ENCODE peak calls at places on chromosomes 11 and 22, in four cellular contexts. One of them, this sample, is unnamed.

GRCh38 chr11:35111171-35112055 is 27.6 kb upstream of the CD44 start:
- DNase-seq in CD4-positive, CD25-positive, alpha-beta regulatory T cell: no peak
- DNase-seq in SJSA1: peak; percentile 36
- DNase-seq in right cardiac atrium: peak; percentile 22
- DNase-seq in this sample: no peak

GRCh38 chr11:73077454-73077853 is 64.7 kb downstream of the FCHSD2 start:
- DNase-seq in CD4-positive, CD25-positive, alpha-beta regulatory T cell: no peak
- DNase-seq in right cardiac atrium: no peak
- DNase-seq in SJSA1: no peak
- DNase-seq in this sample: no peak

GRCh38 chr11:64787526-64788320 is 9.4 kb upstream of the SF1 start:
- DNase-seq in right cardiac atrium: peak; percentile 72
- DNase-seq in CD4-positive, CD25-positive, alpha-beta regulatory T cell: peak; percentile 39
- DNase-seq in SJSA1: peak; percentile 48
- DNase-seq in this sample: no peak

GRCh38 chr22:44721206-44721605 is 19.2 kb downstream of the PRR5 start:
- DNase-seq in CD4-positive, CD25-positive, alpha-beta regulatory T cell: no peak
- DNase-seq in right cardiac atrium: no peak
- DNase-seq in SJSA1: no peak
- DNase-seq in this sample: peak; percentile 68

GRCh38 chr11:7671807-7672206 is 1.5 kb downstream of the CYB5R2 start:
- DNase-seq in SJSA1: no peak
- DNase-seq in right cardiac atrium: no peak
- DNase-seq in CD4-positive, CD25-positive, alpha-beta regulatory T cell: no peak
- DNase-seq in this sample: no peak

GRCh38 chr11:33389635-33390034 is 132.5 kb downstream of the HIPK3 start:
- DNase-seq in right cardiac atrium: no peak
- DNase-seq in SJSA1: no peak
- DNase-seq in CD4-positive, CD25-positive, alpha-beta regulatory T cell: no peak
- DNase-seq in this sample: no peak

GRCh38 chr22:44441401-44442185 is 56.4 kb downstream of the RTL6 start:
- DNase-seq in CD4-positive, CD25-positive, alpha-beta regulatory T cell: no peak
- DNase-seq in right cardiac atrium: no peak
- DNase-seq in SJSA1: no peak
- DNase-seq in this sample: no peak

GRCh38 chr22:41535244-41535643 is 9.0 kb downstream of the POLR3H start:
- DNase-seq in CD4-positive, CD25-positive, alpha-beta regulatory T cell: no peak
- DNase-seq in SJSA1: no peak
- DNase-seq in right cardiac atrium: no peak
- DNase-seq in this sample: no peak

GRCh38 chr11:34162507-34162848 is 57.0 kb downstream of the NAT10 start:
- DNase-seq in right cardiac atrium: no peak
- DNase-seq in CD4-positive, CD25-positive, alpha-beta regulatory T cell: no peak
- DNase-seq in SJSA1: no peak
- DNase-seq in this sample: no peak

GRCh38 chr11:120400564-120401364 is 64.6 kb downstream of the ARHGEF12 start:
- DNase-seq in SJSA1: peak; percentile 69
- DNase-seq in right cardiac atrium: no peak
- DNase-seq in CD4-positive, CD25-positive, alpha-beta regulatory T cell: no peak
- DNase-seq in this sample: peak; percentile 58

GRCh38 chr22:18085188-18085587 is 7.4 kb downstream of the PEX26 start:
- DNase-seq in CD4-positive, CD25-positive, alpha-beta regulatory T cell: no peak
- DNase-seq in SJSA1: no peak
- DNase-seq in right cardiac atrium: no peak
- DNase-seq in this sample: no peak

GRCh38 chr22:30326704-30327362 is at the start of gene TBC1D10A:
- DNase-seq in CD4-positive, CD25-positive, alpha-beta regulatory T cell: peak; percentile 93
- DNase-seq in right cardiac atrium: peak; percentile 90
- DNase-seq in SJSA1: peak; percentile 82
- DNase-seq in this sample: peak; percentile 94

GRCh38 chr11:61480936-61481335 is 27.6 kb upstream of the LRRC10B start:
- DNase-seq in CD4-positive, CD25-positive, alpha-beta regulatory T cell: no peak
- DNase-seq in SJSA1: no peak
- DNase-seq in right cardiac atrium: no peak
- DNase-seq in this sample: peak; percentile 66

GRCh38 chr22:46069518-46070214 is 80.7 kb upstream of the PPARA start:
- DNase-seq in CD4-positive, CD25-positive, alpha-beta regulatory T cell: no peak
- DNase-seq in SJSA1: peak; percentile 92
- DNase-seq in right cardiac atrium: peak; percentile 58
- DNase-seq in this sample: peak; percentile 90

GRCh38 chr11:104968365-104968855 is at the start of gene CASP4:
- DNase-seq in SJSA1: peak; percentile 65
- DNase-seq in CD4-positive, CD25-positive, alpha-beta regulatory T cell: no peak
- DNase-seq in right cardiac atrium: no peak
- DNase-seq in this sample: no peak

GRCh38 chr22:31230871-31231621 is 18.9 kb downstream of the LIMK2 start:
- DNase-seq in right cardiac atrium: no peak
- DNase-seq in CD4-positive, CD25-positive, alpha-beta regulatory T cell: peak; percentile 46
- DNase-seq in SJSA1: peak; percentile 38
- DNase-seq in this sample: no peak

GRCh38 chr11:721913-722811 is 16.1 kb downstream of the EPS8L2 start:
- DNase-seq in right cardiac atrium: no peak
- DNase-seq in CD4-positive, CD25-positive, alpha-beta regulatory T cell: peak; percentile 50
- DNase-seq in SJSA1: no peak
- DNase-seq in this sample: peak; percentile 59

GRCh38 chr22:42074153-42074750 is at the start of gene PHETA2:
- DNase-seq in CD4-positive, CD25-positive, alpha-beta regulatory T cell: peak; percentile 54
- DNase-seq in SJSA1: peak; percentile 65
- DNase-seq in right cardiac atrium: peak; percentile 67
- DNase-seq in this sample: no peak

GRCh38 chr22:34489861-34490260 is 569.6 kb upstream of the LARGE1 start:
- DNase-seq in SJSA1: no peak
- DNase-seq in CD4-positive, CD25-positive, alpha-beta regulatory T cell: no peak
- DNase-seq in right cardiac atrium: no peak
- DNase-seq in this sample: no peak

GRCh38 chr22:40121463-40121862 is 56.3 kb upstream of the TNRC6B start:
- DNase-seq in CD4-positive, CD25-positive, alpha-beta regulatory T cell: no peak
- DNase-seq in SJSA1: no peak
- DNase-seq in right cardiac atrium: no peak
- DNase-seq in this sample: no peak

GRCh38 chr22:26642465-26643367 is 14.7 kb upstream of the MIAT start:
- DNase-seq in CD4-positive, CD25-positive, alpha-beta regulatory T cell: peak; percentile 48
- DNase-seq in right cardiac atrium: peak; percentile 63
- DNase-seq in SJSA1: no peak
- DNase-seq in this sample: peak; percentile 46

GRCh38 chr11:3056296-3057068 is 741 bp downstream of the CARS1 start:
- DNase-seq in SJSA1: peak; percentile 31
- DNase-seq in CD4-positive, CD25-positive, alpha-beta regulatory T cell: no peak
- DNase-seq in right cardiac atrium: no peak
- DNase-seq in this sample: no peak

GRCh38 chr11:33438311-33438710 is 181.1 kb downstream of the HIPK3 start:
- DNase-seq in CD4-positive, CD25-positive, alpha-beta regulatory T cell: no peak
- DNase-seq in SJSA1: no peak
- DNase-seq in right cardiac atrium: no peak
- DNase-seq in this sample: no peak

GRCh38 chr22:44574057-44574456 is 76.0 kb upstream of the RTL6 start:
- DNase-seq in right cardiac atrium: peak; percentile 69
- DNase-seq in SJSA1: peak; percentile 70
- DNase-seq in CD4-positive, CD25-positive, alpha-beta regulatory T cell: no peak
- DNase-seq in this sample: no peak

GRCh38 chr11:73271936-73272679 is at the start of gene P2RY6:
- DNase-seq in CD4-positive, CD25-positive, alpha-beta regulatory T cell: no peak
- DNase-seq in right cardiac atrium: no peak
- DNase-seq in SJSA1: no peak
- DNase-seq in this sample: no peak

GRCh38 chr11:75301131-75301530 is 50.3 kb downstream of the ARRB1 start:
- DNase-seq in right cardiac atrium: no peak
- DNase-seq in CD4-positive, CD25-positive, alpha-beta regulatory T cell: no peak
- DNase-seq in SJSA1: no peak
- DNase-seq in this sample: no peak

GRCh38 chr11:66478823-66479740 is 1.2 kb upstream of the DPP3 start:
- DNase-seq in CD4-positive, CD25-positive, alpha-beta regulatory T cell: no peak
- DNase-seq in SJSA1: peak; percentile 52
- DNase-seq in right cardiac atrium: peak; percentile 64
- DNase-seq in this sample: peak; percentile 45

GRCh38 chr22:49090061-49090852 is 737.4 kb downstream of the BRD1 start:
- DNase-seq in right cardiac atrium: no peak
- DNase-seq in SJSA1: no peak
- DNase-seq in CD4-positive, CD25-positive, alpha-beta regulatory T cell: no peak
- DNase-seq in this sample: no peak

GRCh38 chr22:49090853-49091135 is 736.9 kb downstream of the BRD1 start:
- DNase-seq in SJSA1: no peak
- DNase-seq in right cardiac atrium: no peak
- DNase-seq in CD4-positive, CD25-positive, alpha-beta regulatory T cell: no peak
- DNase-seq in this sample: no peak

GRCh38 chr22:49087716-49088660 is 739.7 kb downstream of the BRD1 start:
- DNase-seq in right cardiac atrium: no peak
- DNase-seq in SJSA1: no peak
- DNase-seq in CD4-positive, CD25-positive, alpha-beta regulatory T cell: no peak
- DNase-seq in this sample: no peak

GRCh38 chr22:49087163-49087562 is 740.5 kb downstream of the BRD1 start:
- DNase-seq in right cardiac atrium: peak; percentile 33
- DNase-seq in CD4-positive, CD25-positive, alpha-beta regulatory T cell: no peak
- DNase-seq in SJSA1: no peak
- DNase-seq in this sample: no peak

GRCh38 chr22:49088801-49089791 is 738.6 kb downstream of the BRD1 start:
- DNase-seq in SJSA1: no peak
- DNase-seq in CD4-positive, CD25-positive, alpha-beta regulatory T cell: no peak
- DNase-seq in right cardiac atrium: no peak
- DNase-seq in this sample: no peak
- H3K9me3 ChIP-seq in SJSA1: peaks cover 6% of the 10 kb centered on the region
- H3K9me3 ChIP-seq in CD4-positive, CD25-positive, alpha-beta regulatory T cell: no peaks in the 10 kb centered on the region
- H3K9me3 ChIP-seq in right cardiac atrium: no peaks in the 10 kb centered on the region
- H3K9me3 ChIP-seq in this sample: no peaks in the 10 kb centered on the region

GRCh38 chr11:96055706-96056387 is 131.9 kb upstream of the MTMR2 start:
- DNase-seq in right cardiac atrium: no peak
- DNase-seq in CD4-positive, CD25-positive, alpha-beta regulatory T cell: no peak
- DNase-seq in SJSA1: peak; percentile 50
- DNase-seq in this sample: peak; percentile 45
- H3K4me3 ChIP-seq in right cardiac atrium: no peak overlapping the region
- H3K4me3 ChIP-seq in CD4-positive, CD25-positive, alpha-beta regulatory T cell: no peak overlapping the region
- H3K4me3 ChIP-seq in SJSA1: no peak overlapping the region
- H3K4me3 ChIP-seq in this sample: no peak overlapping the region

DNA sequence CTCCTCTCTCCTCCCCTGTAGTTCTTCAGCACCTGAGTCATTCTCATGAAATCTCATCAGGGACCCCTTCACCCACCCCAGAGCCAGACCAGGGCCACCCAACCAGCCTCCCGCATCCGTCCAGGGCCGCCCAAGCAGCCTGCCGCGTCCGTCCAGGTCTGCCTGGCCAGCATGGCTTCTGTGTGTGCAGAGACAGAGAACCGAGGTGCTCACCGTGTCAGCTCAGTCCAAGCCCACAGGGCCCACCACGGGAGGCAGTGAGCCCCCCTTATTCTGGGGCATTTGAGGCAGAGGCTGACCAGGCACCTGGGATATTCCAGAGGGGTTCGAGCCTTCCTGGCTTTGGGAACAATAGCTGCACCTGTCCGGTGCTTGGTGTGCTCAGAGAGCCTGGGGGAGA is 1117.3 kb downstream of the BRD1 start:
- DNase-seq in SJSA1: no peak
- DNase-seq in CD4-positive, CD25-positive, alpha-beta regulatory T cell: no peak
- DNase-seq in right cardiac atrium: no peak
- DNase-seq in this sample: no peak
- H3K9me3 ChIP-seq in SJSA1: no peaks in the 10 kb centered on the region
- H3K9me3 ChIP-seq in CD4-positive, CD25-positive, alpha-beta regulatory T cell: no peaks in the 10 kb centered on the region
- H3K9me3 ChIP-seq in right cardiac atrium: no peaks in the 10 kb centered on the region
- H3K9me3 ChIP-seq in this sample: no peaks in the 10 kb centered on the region

DNA sequence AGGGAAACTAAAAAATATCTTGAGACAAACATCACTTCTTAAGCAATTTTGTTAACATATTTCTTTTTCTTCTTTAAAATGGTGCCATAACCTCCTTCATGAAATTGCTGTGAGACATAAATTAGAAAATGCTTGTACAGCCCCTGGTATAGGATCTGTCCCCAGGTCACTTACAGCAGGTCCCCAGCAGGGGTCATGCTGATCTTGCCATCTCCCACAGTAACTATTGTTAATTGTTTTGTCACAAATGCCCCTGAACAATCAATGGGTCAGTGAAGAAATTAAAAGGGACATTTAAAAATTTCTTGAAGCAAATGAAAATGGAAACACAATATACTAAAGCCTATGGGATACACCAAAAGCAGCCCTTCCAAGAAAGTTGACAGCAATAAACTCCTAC is 99.8 kb upstream of the OR4B1 start:
- DNase-seq in right cardiac atrium: no peak
- DNase-seq in CD4-positive, CD25-positive, alpha-beta regulatory T cell: no peak
- DNase-seq in SJSA1: no peak
- DNase-seq in this sample: no peak
- H3K4me3 ChIP-seq in right cardiac atrium: no peak overlapping the region
- H3K4me3 ChIP-seq in CD4-positive, CD25-positive, alpha-beta regulatory T cell: no peak overlapping the region
- H3K4me3 ChIP-seq in SJSA1: no peak overlapping the region
- H3K4me3 ChIP-seq in this sample: no peak overlapping the region

GRCh38 chr11:30859709-30860108 is 273.6 kb upstream of the MPPED2 start:
- DNase-seq in SJSA1: no peak
- DNase-seq in right cardiac atrium: no peak
- DNase-seq in CD4-positive, CD25-positive, alpha-beta regulatory T cell: no peak
- DNase-seq in this sample: no peak

GRCh38 chr11:30860970-30861369 is 274.8 kb upstream of the MPPED2 start:
- DNase-seq in CD4-positive, CD25-positive, alpha-beta regulatory T cell: no peak
- DNase-seq in SJSA1: no peak
- DNase-seq in right cardiac atrium: no peak
- DNase-seq in this sample: no peak

GRCh38 chr11:30863177-30863576 is 277.0 kb upstream of the MPPED2 start:
- DNase-seq in CD4-positive, CD25-positive, alpha-beta regulatory T cell: no peak
- DNase-seq in right cardiac atrium: no peak
- DNase-seq in SJSA1: no peak
- DNase-seq in this sample: no peak

GRCh38 chr11:30861506-30861905 is 275.4 kb upstream of the MPPED2 start:
- DNase-seq in right cardiac atrium: no peak
- DNase-seq in SJSA1: no peak
- DNase-seq in CD4-positive, CD25-positive, alpha-beta regulatory T cell: no peak
- DNase-seq in this sample: no peak
- H3K9me3 ChIP-seq in right cardiac atrium: no peaks in the 10 kb centered on the region
- H3K9me3 ChIP-seq in SJSA1: no peaks in the 10 kb centered on the region
- H3K9me3 ChIP-seq in CD4-positive, CD25-positive, alpha-beta regulatory T cell: no peaks in the 10 kb centered on the region
- H3K9me3 ChIP-seq in this sample: no peaks in the 10 kb centered on the region

This sample was measured in HAP-1.